ENCODE peak calls at places on chromosomes 12 and 14, in six cellular contexts. E is HL-60, D is AG10803, Y is lung, U is cardiac fibroblast, H is foreskin fibroblast. S is an unnamed sample.

GRCh38 chr14:56189306-56189705 is 71.1 kb downstream of the PELI2 start:
- DNase-seq in Y (no peak), D (peak; percentile 79), H (peak; percentile 74), U (peak; percentile 60), E (no peak), S (peak; percentile 45)

GRCh38 chr12:3361156-3361555 is 129.8 kb upstream of the PRMT8 start:
- DNase-seq in E (no peak), D (no peak), H (no peak), U (no peak), Y (no peak), S (no peak)

GRCh38 chr14:90837355-90837754 is 21.1 kb upstream of the TTC7B start:
- DNase-seq in E (no peak), U (no peak), H (no peak), Y (no peak), D (no peak), S (no peak)

GRCh38 chr14:45135181-45135580 is 549 bp upstream of the FANCM start:
- DNase-seq in U (peak; percentile 55), D (peak; percentile 29), E (no peak), Y (no peak), H (no peak), S (peak; percentile 18)

GRCh38 chr12:68641138-68641537 is 30.4 kb downstream of the RAP1B start:
- DNase-seq in E (no peak), D (no peak), U (no peak), Y (no peak), H (no peak), S (no peak)

GRCh38 chr12:124564232-124564958 is 3.0 kb downstream of the NCOR2 start:
- DNase-seq in U (no peak), Y (no peak), E (no peak), D (no peak), H (no peak), S (no peak)

GRCh38 chr14:68895304-68895703 is 83.8 kb downstream of the ACTN1 start:
- DNase-seq in Y (no peak), D (no peak), H (no peak), E (no peak), U (no peak), S (no peak)

GRCh38 chr12:124478416-124478815 is 89.0 kb downstream of the NCOR2 start:
- DNase-seq in H (no peak), U (no peak), Y (no peak), E (no peak), D (no peak), S (no peak)

GRCh38 chr12:101552277-101552676 is 42.5 kb upstream of the MYBPC1 start:
- DNase-seq in U (peak; percentile 41), Y (peak; percentile 52), E (peak; percentile 5), D (peak; percentile 43), H (peak; percentile 6), S (peak; percentile 5)

GRCh38 chr14:64965356-64966000 is 6.7 kb downstream of the RAB15 start:
- DNase-seq in Y (no peak), U (no peak), H (no peak), D (no peak), E (no peak), S (no peak)

GRCh38 chr12:15209782-15210181 is 11.4 kb downstream of the RERG start:
- DNase-seq in E (no peak), D (peak; percentile 67), Y (no peak), U (peak; percentile 69), H (peak; percentile 26), S (peak; percentile 93)

GRCh38 chr12:59808317-59808910 is 212.6 kb downstream of the SLC16A7 start:
- DNase-seq in H (peak; percentile 29), U (peak; percentile 60), Y (no peak), D (peak; percentile 48), E (peak; percentile 13), S (peak; percentile 5)

GRCh38 chr14:94046696-94047250 is 20.6 kb downstream of the OTUB2 start:
- DNase-seq in Y (no peak), D (no peak), H (no peak), E (no peak), U (no peak), S (no peak)

GRCh38 chr14:101583006-101583708 is 21.9 kb downstream of the DIO3 start:
- DNase-seq in Y (no peak), E (no peak), D (no peak), H (no peak), U (no peak), S (no peak)

GRCh38 chr14:101582294-101582693 is 21.0 kb downstream of the DIO3 start:
- DNase-seq in D (no peak), U (no peak), Y (no peak), H (no peak), E (no peak), S (no peak)

GRCh38 chr14:101585211-101585610 is 23.9 kb downstream of the DIO3 start:
- DNase-seq in E (no peak), Y (no peak), H (no peak), D (no peak), U (no peak), S (no peak)

GRCh38 chr14:101583709-101584048 is 22.4 kb downstream of the DIO3 start:
- DNase-seq in Y (no peak), U (no peak), E (no peak), H (no peak), D (no peak), S (no peak)

DNA sequence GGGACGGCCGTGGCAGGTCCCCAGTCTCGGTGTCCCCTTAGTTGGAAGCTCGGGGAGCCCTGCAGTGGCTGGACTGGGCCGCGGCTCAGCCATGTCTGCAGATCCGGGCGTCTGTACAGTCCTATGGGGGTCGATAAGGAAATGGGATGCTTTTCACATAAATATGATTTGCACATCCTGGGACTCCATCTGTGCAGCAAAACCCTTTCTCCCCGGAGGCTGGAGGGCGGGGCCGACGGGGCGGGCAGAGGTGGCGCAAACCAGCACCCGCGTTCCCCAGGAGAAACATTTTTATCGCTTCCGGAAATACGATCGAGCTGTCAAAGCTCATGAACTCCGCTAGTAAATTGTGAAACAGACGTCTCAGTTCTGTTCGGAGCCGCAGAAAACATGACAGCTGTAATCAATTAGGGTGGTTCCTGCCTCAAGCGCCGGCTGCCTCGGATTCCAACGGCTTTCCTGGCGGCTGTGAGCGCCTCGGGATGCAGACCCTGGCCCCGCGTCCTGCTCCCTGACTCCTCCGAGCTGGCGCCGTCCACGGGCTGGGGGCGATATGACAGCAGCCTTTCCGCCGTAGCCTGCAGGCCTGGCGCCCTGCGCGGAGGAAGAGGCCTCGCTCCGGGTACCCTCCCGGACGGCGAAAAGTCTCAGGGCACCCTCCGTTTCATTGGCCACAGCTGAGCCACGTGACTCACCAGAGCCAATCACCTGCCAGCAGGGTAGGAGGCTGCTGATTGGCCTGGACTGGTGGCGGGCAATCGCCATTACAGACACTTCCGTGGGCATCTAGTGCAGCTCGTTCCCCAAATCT is 23.0 kb downstream of the DIO3 start:
- DNase-seq in U (peak; percentile 64), Y (no peak), D (peak; percentile 84), E (no peak), H (peak; percentile 57), S (no peak)
- H3K4me3 ChIP-seq in U (peak overlapping the region; percentile 11), Y (no peak overlapping the region), D (peak overlapping the region; percentile 30), E (no peak overlapping the region), H (no peak overlapping the region), S (no peak overlapping the region)

DNA sequence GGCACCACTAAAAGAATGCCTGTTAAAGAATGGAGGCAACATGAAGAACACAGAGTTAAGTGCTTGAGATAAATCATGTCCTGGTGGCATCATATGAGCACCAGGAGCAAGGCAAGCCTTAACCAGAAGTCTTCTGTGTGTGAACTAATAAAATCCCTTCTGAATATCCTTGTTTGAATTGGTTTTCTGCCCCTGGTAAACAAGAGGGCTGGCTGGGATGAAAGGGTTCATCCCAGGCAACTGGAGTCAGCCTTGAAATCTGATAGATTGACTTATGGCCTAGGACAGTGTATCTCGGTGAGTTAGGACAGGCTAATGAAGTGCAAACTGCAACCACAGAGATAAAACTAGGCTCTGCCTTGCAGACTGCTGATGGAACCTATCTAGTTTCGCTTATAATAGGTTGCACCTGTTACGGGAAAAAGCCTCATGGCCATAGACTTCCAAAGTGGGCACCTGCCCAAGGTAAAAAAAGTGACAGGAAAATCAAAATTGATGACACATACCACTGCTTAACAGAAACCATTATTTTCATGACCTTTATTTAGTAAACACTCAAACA is 451.9 kb upstream of the NOVA1 start:
- DNase-seq in Y (no peak), E (no peak), D (no peak), H (no peak), U (no peak), S (no peak)
- H3K4me3 ChIP-seq in Y (no peak overlapping the region), E (no peak overlapping the region), D (no peak overlapping the region), H (no peak overlapping the region), U (no peak overlapping the region), S (no peak overlapping the region)

DNA sequence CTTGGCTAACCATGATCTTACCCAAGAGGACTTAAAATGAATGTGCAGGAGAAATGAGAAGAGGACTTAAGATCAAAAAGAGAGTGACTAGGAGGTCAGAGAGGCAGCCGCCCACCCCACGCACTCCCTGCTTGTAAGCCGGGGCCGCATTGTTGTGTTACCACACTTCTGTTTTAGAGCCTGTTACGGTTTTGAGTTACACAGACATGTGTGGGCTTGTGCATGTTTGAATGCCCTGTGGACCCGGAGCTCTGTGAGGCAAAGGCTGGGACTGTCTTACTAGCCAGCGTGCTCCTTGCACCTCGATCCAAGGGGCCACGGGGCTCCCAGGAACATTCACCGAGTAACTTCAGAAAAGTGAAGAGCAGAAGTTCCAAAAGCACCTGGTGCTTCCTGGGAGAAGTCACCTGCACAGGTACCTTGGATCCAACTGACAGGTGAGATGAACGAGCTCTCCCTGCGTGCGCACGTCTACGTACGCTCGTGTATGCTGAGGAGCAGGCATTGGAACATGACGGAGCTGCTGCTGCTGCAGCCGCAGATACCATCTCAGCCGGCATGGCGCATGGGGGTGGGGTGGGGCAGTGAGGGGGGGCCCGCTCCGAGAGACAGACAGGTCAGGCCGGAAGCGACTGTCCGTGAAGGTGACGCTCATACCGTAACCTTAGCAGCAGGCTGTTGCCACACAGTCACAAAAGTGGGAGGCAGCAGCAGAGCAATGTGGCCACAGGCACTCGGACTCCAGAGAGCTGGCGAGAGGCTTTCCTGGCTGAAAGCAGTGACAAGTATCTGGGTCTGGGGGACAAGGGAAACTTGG is 23.7 kb downstream of the SFSWAP start:
- DNase-seq in D (no peak), Y (no peak), E (no peak), H (no peak), U (no peak), S (no peak)
- H3K4me3 ChIP-seq in D (no peak overlapping the region), Y (no peak overlapping the region), E (no peak overlapping the region), H (no peak overlapping the region), U (no peak overlapping the region), S (no peak overlapping the region)

DNA sequence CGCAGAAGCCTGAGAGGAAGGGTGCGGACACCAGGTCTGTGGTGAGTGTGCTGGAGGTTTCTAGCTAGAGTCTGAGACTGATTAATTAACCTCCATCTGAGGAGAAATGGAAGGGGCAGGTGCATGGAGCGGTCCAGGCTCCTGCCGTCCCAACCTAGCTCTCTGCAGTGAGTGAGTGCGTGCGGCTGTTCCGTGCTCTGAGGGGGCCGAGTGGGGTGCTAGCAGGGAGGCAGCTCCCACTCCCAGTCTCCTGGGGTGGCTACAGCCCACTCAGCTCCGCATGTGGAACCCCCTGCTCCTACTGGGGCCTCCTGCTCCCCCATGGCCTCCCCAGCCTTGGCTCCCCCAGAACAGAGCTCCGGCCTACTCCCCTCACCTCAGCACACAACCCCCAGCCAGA is 2.9 kb downstream of the LRTM2 start:
- DNase-seq in D (no peak), U (no peak), Y (no peak), H (no peak), E (no peak), S (no peak)
- H3K4me3 ChIP-seq in D (no peak overlapping the region), U (no peak overlapping the region), Y (no peak overlapping the region), H (no peak overlapping the region), E (no peak overlapping the region), S (no peak overlapping the region)

GRCh38 chr12:24751181-24751580 is 197.7 kb downstream of the BCAT1 start:
- DNase-seq in Y (no peak), H (no peak), U (no peak), D (no peak), E (no peak), S (no peak)
- H3K4me3 ChIP-seq in Y (no peak overlapping the region), H (no peak overlapping the region), U (no peak overlapping the region), D (no peak overlapping the region), E (no peak overlapping the region), S (no peak overlapping the region)

S was measured in astrocyte of the cerebellum.